ENCODE peak calls at places on chromosomes 16 and 17, in ten cellular contexts. C, J, I, D, T, P, K, G, Z and X are unnamed samples.

GRCh38 chr16:72878301-72879269 is 169.3 kb downstream of the ZFHX3 start:
- DNase-seq in C (peak), J (no peak), I (no peak), D (no peak), T (no peak), P (no peak), K (no peak), G (no peak), Z (no peak), X (no peak)

GRCh38 chr16:24070851-24071250 is 185.3 kb upstream of the CACNG3 start:
- DNase-seq in C (peak), J (peak), I (peak), D (no peak), T (no peak), P (no peak), K (peak), G (no peak), Z (no peak), X (no peak)

GRCh38 chr17:77811521-77811920 is 147.0 kb upstream of the TNRC6C start:
- DNase-seq in C (no peak), J (no peak), I (no peak), D (no peak), T (no peak), P (no peak), K (no peak), G (no peak), Z (no peak), X (no peak)

GRCh38 chr16:2586241-2586640 is 48.4 kb downstream of the PDPK1 start:
- DNase-seq in C (no peak), J (no peak), I (no peak), D (no peak), T (no peak), P (no peak), K (no peak), G (no peak), Z (no peak), X (no peak)

GRCh38 chr16:74771656-74772315 is 2.8 kb downstream of the FA2H start:
- DNase-seq in C (no peak), J (no peak), I (no peak), D (no peak), T (no peak), P (no peak), K (no peak), G (no peak), Z (no peak), X (no peak)

GRCh38 chr17:4187076-4187475 is 44.1 kb downstream of the CYB5D2 start:
- DNase-seq in C (no peak), J (no peak), I (no peak), D (no peak), T (no peak), P (no peak), K (peak), G (no peak), Z (no peak), X (no peak)

GRCh38 chr16:11742041-11742535 is 569 bp downstream of the TXNDC11 start:
- DNase-seq in C (peak), J (peak), I (peak), D (peak), T (peak), P (no peak), K (peak), G (peak), Z (peak), X (no peak)

GRCh38 chr17:80070375-80071115 is 30.8 kb upstream of the GAA start:
- DNase-seq in C (peak), J (no peak), I (no peak), D (no peak), T (no peak), P (no peak), K (no peak), G (no peak), Z (no peak), X (no peak)

GRCh38 chr16:66656547-66656946 is 40.0 kb downstream of the CMTM4 start:
- DNase-seq in C (no peak), J (no peak), I (no peak), D (no peak), T (no peak), P (no peak), K (no peak), G (no peak), Z (no peak), X (no peak)

GRCh38 chr16:81214745-81215166 is 23.7 kb upstream of the BCO1 start:
- DNase-seq in C (no peak), J (no peak), I (no peak), D (no peak), T (peak), P (no peak), K (no peak), G (no peak), Z (no peak), X (no peak)
- TF ChIP-seq CTCF in C (no peak), J (no peak), I (no peak), D (no peak), T (no peak), P (peak), K (peak), G (no peak), Z (peak), X (peak)

DNA sequence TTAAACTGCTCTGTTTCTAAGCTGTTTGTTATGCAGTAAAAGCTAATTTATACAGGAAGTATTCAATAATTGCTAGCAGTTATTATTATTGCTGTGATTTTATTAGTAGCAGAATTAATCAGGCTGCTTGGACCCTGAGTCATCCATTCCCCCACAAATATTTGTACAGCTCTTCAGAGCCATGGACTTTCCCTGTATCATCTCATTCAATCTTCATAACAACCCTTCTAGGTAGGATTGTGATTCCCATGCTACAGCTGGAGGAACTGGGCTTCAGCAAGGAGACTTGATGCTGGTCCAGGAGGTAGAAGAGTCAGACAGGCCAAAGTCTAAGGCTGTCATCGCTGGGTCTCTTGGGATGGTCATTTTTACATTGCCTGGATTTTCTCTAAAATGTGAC is 208.3 kb downstream of the C16orf95 start:
- DNase-seq in C (no peak), J (no peak), I (no peak), D (no peak), T (no peak), P (no peak), K (no peak), G (no peak), Z (no peak), X (no peak)
- TF ChIP-seq CTCF in C (no peak), J (no peak), I (no peak), D (no peak), T (no peak), P (no peak), K (no peak), G (no peak), Z (no peak), X (no peak)

GRCh38 chr16:70529051-70529777 is 5.6 kb downstream of the SF3B3 start:
- DNase-seq in C (no peak), J (peak), I (no peak), D (no peak), T (no peak), P (peak), K (peak), G (no peak), Z (no peak), X (no peak)
- TF ChIP-seq CTCF in C (peak), J (peak), I (no peak), D (peak), T (no peak), P (peak), K (peak), G (peak), Z (peak), X (peak)

GRCh38 chr17:792277-792676 is 10.1 kb downstream of the MRM3 start:
- DNase-seq in C (no peak), J (no peak), I (no peak), D (no peak), T (no peak), P (no peak), K (no peak), G (no peak), Z (no peak), X (no peak)
- TF ChIP-seq CTCF in C (no peak), J (no peak), I (no peak), D (no peak), T (no peak), P (no peak), K (no peak), G (no peak), Z (no peak), X (no peak)

DNA sequence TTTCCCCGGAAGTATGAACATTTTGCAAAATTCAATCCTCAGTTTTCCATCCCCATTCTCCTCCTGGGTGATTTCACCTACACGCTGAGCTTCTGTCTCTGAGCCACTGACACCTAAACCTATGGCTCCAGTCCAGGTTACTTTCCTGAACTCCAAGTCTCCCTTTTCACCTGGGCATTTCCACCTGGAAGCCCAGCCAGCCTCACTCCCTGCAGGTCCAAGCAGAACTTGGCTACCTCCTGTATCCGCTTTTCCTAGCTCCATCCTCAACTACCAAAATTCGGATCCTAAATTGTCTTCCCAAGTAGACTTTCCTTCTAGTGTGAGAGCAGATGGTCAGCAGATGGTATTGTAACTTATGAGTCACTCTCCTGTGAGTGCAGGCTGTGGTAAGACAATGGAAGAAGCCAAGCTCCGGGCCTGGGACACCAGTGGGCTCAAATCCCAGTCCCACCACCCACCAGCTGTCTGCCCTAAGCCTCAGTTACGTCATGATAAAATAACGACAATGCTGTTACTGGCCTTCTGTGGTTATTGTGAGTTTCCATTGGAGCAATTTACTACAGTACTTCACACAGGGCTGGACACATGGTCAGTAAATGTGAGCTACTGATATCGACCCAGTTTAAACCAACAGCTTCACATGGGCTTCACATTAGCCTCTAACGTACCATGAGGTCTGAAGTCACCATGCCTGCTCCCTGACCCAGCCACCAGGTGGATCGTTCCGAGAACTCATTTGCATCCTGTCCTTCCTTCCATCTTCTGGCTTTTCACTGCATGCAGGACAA is 33.3 kb downstream of the PECAM1 start:
- DNase-seq in C (no peak), J (no peak), I (peak), D (no peak), T (no peak), P (peak), K (peak), G (peak), Z (peak), X (peak)
- TF ChIP-seq CTCF in C (no peak), J (no peak), I (no peak), D (no peak), T (no peak), P (no peak), K (no peak), G (no peak), Z (no peak), X (no peak)

GRCh38 chr16:22814330-22815105 is 556 bp downstream of the HS3ST2 start:
- DNase-seq in C (no peak), J (no peak), I (no peak), D (no peak), T (no peak), P (no peak), K (no peak), G (peak), Z (no peak), X (no peak)

GRCh38 chr16:22813946-22814325 is at the start of gene HS3ST2:
- DNase-seq in C (peak), J (no peak), I (no peak), D (no peak), T (no peak), P (no peak), K (peak), G (peak), Z (peak), X (no peak)

GRCh38 chr16:22815863-22816262 is 1.9 kb downstream of the HS3ST2 start:
- DNase-seq in C (no peak), J (no peak), I (no peak), D (no peak), T (no peak), P (no peak), K (no peak), G (no peak), Z (no peak), X (no peak)

GRCh38 chr16:22816475-22816874 is 2.5 kb downstream of the HS3ST2 start:
- DNase-seq in C (no peak), J (no peak), I (no peak), D (no peak), T (no peak), P (no peak), K (peak), G (no peak), Z (no peak), X (no peak)

GRCh38 chr16:22813223-22813945 is 578 bp upstream of the HS3ST2 start:
- DNase-seq in C (peak), J (no peak), I (peak), D (no peak), T (peak), P (no peak), K (peak), G (peak), Z (peak), X (no peak)
- TF ChIP-seq CTCF in C (peak), J (peak), I (peak), D (no peak), T (no peak), P (peak), K (peak), G (peak), Z (peak), X (peak)

DNA sequence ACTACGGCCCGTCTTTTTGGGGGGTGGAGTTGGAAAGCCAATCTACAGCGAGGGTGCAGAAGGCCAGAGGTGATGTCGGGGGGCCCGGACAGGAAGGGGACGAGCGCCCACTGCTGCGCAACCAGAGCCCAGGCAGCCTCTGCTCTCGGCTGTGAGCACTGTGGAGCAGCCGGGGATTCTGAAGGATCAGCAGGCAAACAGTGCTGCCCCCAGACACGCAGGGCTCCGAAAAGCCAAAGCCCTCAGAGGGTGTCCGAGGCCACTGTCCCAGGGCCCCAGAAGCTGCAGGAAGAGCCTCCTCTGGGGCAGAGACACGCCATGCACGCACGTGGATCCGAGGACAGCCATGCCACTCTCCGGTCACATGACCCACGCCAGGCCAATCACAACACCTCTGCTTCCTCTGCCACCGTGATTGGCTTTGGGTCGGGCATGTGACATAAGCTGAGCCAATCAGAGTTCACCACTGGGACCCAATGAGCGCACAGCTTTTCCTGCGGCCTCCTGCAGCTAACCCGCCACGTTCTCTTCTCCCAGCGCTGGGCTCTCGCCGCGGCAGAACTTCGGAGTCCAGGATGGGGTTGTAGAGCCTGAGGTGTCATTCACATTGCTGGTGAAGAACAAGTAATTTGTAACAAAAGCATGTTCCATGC is 40.7 kb downstream of the ACTG1 start:
- DNase-seq in C (no peak), J (peak), I (no peak), D (no peak), T (no peak), P (peak), K (peak), G (no peak), Z (no peak), X (peak)
- TF ChIP-seq CTCF in C (no peak), J (no peak), I (no peak), D (no peak), T (no peak), P (peak), K (no peak), G (no peak), Z (no peak), X (peak)

GRCh38 chr17:16470302-16470701 is 21.7 kb downstream of the LRRC75A start:
- DNase-seq in C (no peak), J (no peak), I (no peak), D (no peak), T (no peak), P (no peak), K (no peak), G (no peak), Z (no peak), X (no peak)
- TF ChIP-seq CTCF in C (no peak), J (no peak), I (no peak), D (no peak), T (no peak), P (peak), K (no peak), G (no peak), Z (no peak), X (no peak)